ENCODE peak calls at places on chromosomes 7 and 10, in seven cellular contexts. One of them, this sample, is unnamed.

GRCh38 chr7:30652132-30652531 is 30.1 kb downstream of the CRHR2 start:
- DNase-seq in progenitor cell of endocrine pancreas: no peak
- DNase-seq in spleen: peak; percentile 58
- DNase-seq in hypothalamus: no peak
- DNase-seq in NCI-H1092 treated with DMSO at 0.1 percent for 48 hours: no peak
- DNase-seq in occipital lobe: no peak
- DNase-seq in psoas muscle: no peak
- DNase-seq in this sample: no peak

GRCh38 chr7:71539615-71540014 is 407.7 kb downstream of the GALNT17 start:
- DNase-seq in occipital lobe: no peak
- DNase-seq in progenitor cell of endocrine pancreas: no peak
- DNase-seq in spleen: no peak
- DNase-seq in NCI-H1092 treated with DMSO at 0.1 percent for 48 hours: no peak
- DNase-seq in psoas muscle: no peak
- DNase-seq in hypothalamus: no peak
- DNase-seq in this sample: no peak

GRCh38 chr7:143130541-143130940 is 1.3 kb upstream of the PIP start:
- DNase-seq in NCI-H1092 treated with DMSO at 0.1 percent for 48 hours: no peak
- DNase-seq in spleen: no peak
- DNase-seq in progenitor cell of endocrine pancreas: no peak
- DNase-seq in psoas muscle: no peak
- DNase-seq in occipital lobe: no peak
- DNase-seq in hypothalamus: no peak
- DNase-seq in this sample: no peak

GRCh38 chr7:148973256-148973655 is 55.0 kb downstream of the PDIA4 start:
- DNase-seq in occipital lobe: no peak
- DNase-seq in NCI-H1092 treated with DMSO at 0.1 percent for 48 hours: no peak
- DNase-seq in hypothalamus: no peak
- DNase-seq in psoas muscle: no peak
- DNase-seq in spleen: peak; percentile 5
- DNase-seq in progenitor cell of endocrine pancreas: no peak
- DNase-seq in this sample: no peak

GRCh38 chr7:82156938-82157337 is 286.6 kb downstream of the CACNA2D1 start:
- DNase-seq in hypothalamus: no peak
- DNase-seq in NCI-H1092 treated with DMSO at 0.1 percent for 48 hours: no peak
- DNase-seq in psoas muscle: no peak
- DNase-seq in spleen: no peak
- DNase-seq in progenitor cell of endocrine pancreas: no peak
- DNase-seq in occipital lobe: no peak
- DNase-seq in this sample: no peak

GRCh38 chr7:118452128-118452527 is 227.6 kb downstream of the ANKRD7 start:
- DNase-seq in progenitor cell of endocrine pancreas: no peak
- DNase-seq in occipital lobe: no peak
- DNase-seq in hypothalamus: no peak
- DNase-seq in NCI-H1092 treated with DMSO at 0.1 percent for 48 hours: no peak
- DNase-seq in spleen: no peak
- DNase-seq in psoas muscle: no peak
- DNase-seq in this sample: no peak

GRCh38 chr10:30600005-30600404 is 29.5 kb downstream of the LYZL2 start:
- DNase-seq in NCI-H1092 treated with DMSO at 0.1 percent for 48 hours: no peak
- DNase-seq in progenitor cell of endocrine pancreas: no peak
- DNase-seq in hypothalamus: no peak
- DNase-seq in spleen: no peak
- DNase-seq in psoas muscle: no peak
- DNase-seq in occipital lobe: no peak
- DNase-seq in this sample: no peak

GRCh38 chr10:74076961-74077360 is 73.7 kb downstream of the AP3M1 start:
- DNase-seq in NCI-H1092 treated with DMSO at 0.1 percent for 48 hours: no peak
- DNase-seq in progenitor cell of endocrine pancreas: no peak
- DNase-seq in occipital lobe: no peak
- DNase-seq in psoas muscle: no peak
- DNase-seq in hypothalamus: no peak
- DNase-seq in spleen: no peak
- DNase-seq in this sample: no peak

GRCh38 chr10:79447911-79448731 is 2.7 kb upstream of the ZCCHC24 start:
- DNase-seq in spleen: peak; percentile 70
- DNase-seq in psoas muscle: no peak
- DNase-seq in hypothalamus: no peak
- DNase-seq in occipital lobe: no peak
- DNase-seq in progenitor cell of endocrine pancreas: no peak
- DNase-seq in NCI-H1092 treated with DMSO at 0.1 percent for 48 hours: no peak
- DNase-seq in this sample: no peak

This sample was measured in NCI-H748 treated with DMSO at 0.1 percent for 48 hours.